ENCODE peak calls at places on chromosome 12, in eight cellular contexts. One of them, this sample, is unnamed.

GRCh38 chr12:129009833-129010232 is 156.6 kb downstream of the GLT1D1 start:
- DNase-seq in uterus: no peak
- DNase-seq in A549: no peak
- DNase-seq in GM12878: no peak
- DNase-seq in transverse colon: no peak
- DNase-seq in body of pancreas: peak
- DNase-seq in sigmoid colon: no peak
- DNase-seq in right lobe of liver: no peak
- DNase-seq in this sample: no peak

GRCh38 chr12:26654623-26655022 is 178.4 kb downstream of the ITPR2 start:
- DNase-seq in uterus: no peak
- DNase-seq in A549: no peak
- DNase-seq in GM12878: no peak
- DNase-seq in transverse colon: no peak
- DNase-seq in body of pancreas: no peak
- DNase-seq in sigmoid colon: no peak
- DNase-seq in right lobe of liver: no peak
- DNase-seq in this sample: no peak

GRCh38 chr12:52347546-52348510 is 19.5 kb downstream of the KRT85 start:
- DNase-seq in uterus: no peak
- DNase-seq in A549: no peak
- DNase-seq in GM12878: no peak
- DNase-seq in transverse colon: no peak
- DNase-seq in body of pancreas: no peak
- DNase-seq in sigmoid colon: no peak
- DNase-seq in right lobe of liver: no peak
- DNase-seq in this sample: no peak

GRCh38 chr12:124869011-124869665 is 5.5 kb upstream of the SCARB1 start:
- DNase-seq in uterus: no peak
- DNase-seq in A549: no peak
- DNase-seq in GM12878: no peak
- DNase-seq in transverse colon: no peak
- DNase-seq in body of pancreas: no peak
- DNase-seq in sigmoid colon: no peak
- DNase-seq in right lobe of liver: no peak
- DNase-seq in this sample: peak

GRCh38 chr12:89622115-89622514 is 86.5 kb downstream of the ATP2B1 start:
- DNase-seq in uterus: no peak
- DNase-seq in A549: no peak
- DNase-seq in GM12878: no peak
- DNase-seq in transverse colon: no peak
- DNase-seq in body of pancreas: no peak
- DNase-seq in sigmoid colon: no peak
- DNase-seq in right lobe of liver: no peak
- DNase-seq in this sample: no peak

GRCh38 chr12:53241623-53242412 is 9.8 kb upstream of the RARG start:
- DNase-seq in uterus: no peak
- DNase-seq in A549: no peak
- DNase-seq in GM12878: no peak
- DNase-seq in transverse colon: no peak
- DNase-seq in body of pancreas: no peak
- DNase-seq in sigmoid colon: no peak
- DNase-seq in right lobe of liver: no peak
- DNase-seq in this sample: no peak

GRCh38 chr12:62878211-62878610 is 56.7 kb downstream of the PPM1H start:
- DNase-seq in uterus: no peak
- DNase-seq in A549: no peak
- DNase-seq in GM12878: no peak
- DNase-seq in transverse colon: no peak
- DNase-seq in body of pancreas: no peak
- DNase-seq in sigmoid colon: no peak
- DNase-seq in right lobe of liver: no peak
- DNase-seq in this sample: no peak

GRCh38 chr12:46160081-46160980 is 108.5 kb downstream of the SLC38A1 start:
- DNase-seq in uterus: peak
- DNase-seq in A549: no peak
- DNase-seq in GM12878: no peak
- DNase-seq in transverse colon: no peak
- DNase-seq in body of pancreas: no peak
- DNase-seq in sigmoid colon: peak
- DNase-seq in right lobe of liver: no peak
- DNase-seq in this sample: peak

GRCh38 chr12:60874091-60874490 is 1278.3 kb downstream of the SLC16A7 start:
- DNase-seq in uterus: no peak
- DNase-seq in A549: no peak
- DNase-seq in GM12878: no peak
- DNase-seq in transverse colon: no peak
- DNase-seq in body of pancreas: no peak
- DNase-seq in sigmoid colon: no peak
- DNase-seq in right lobe of liver: no peak
- DNase-seq in this sample: no peak

DNA sequence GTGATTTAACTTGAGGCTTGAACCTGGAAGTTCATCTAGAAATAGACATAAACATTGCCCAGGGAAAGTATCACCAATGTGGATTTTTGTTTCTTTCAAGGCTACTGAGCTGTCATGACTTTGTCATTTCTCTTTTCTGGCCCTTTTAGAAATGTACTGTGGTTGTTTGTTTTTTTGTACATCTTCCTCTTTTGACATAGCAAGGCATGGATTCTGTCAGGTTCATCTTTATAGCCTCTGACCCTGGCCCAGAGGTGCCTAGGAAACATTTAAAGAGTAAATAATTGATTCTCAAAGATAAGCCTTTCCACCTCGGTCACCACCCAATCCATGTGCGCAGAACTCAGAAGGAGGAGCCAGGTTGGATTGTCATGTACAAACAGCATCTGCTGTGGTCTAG is 8.6 kb downstream of the CHST11 start:
- DNase-seq in uterus: no peak
- DNase-seq in A549: no peak
- DNase-seq in GM12878: no peak
- DNase-seq in transverse colon: no peak
- DNase-seq in body of pancreas: no peak
- DNase-seq in sigmoid colon: no peak
- DNase-seq in right lobe of liver: no peak
- DNase-seq in this sample: peak
- TF ChIP-seq POLR2A in uterus: no peak
- TF ChIP-seq POLR2A in A549: no peak
- TF ChIP-seq POLR2A in GM12878: no peak
- TF ChIP-seq POLR2A in transverse colon: no peak
- TF ChIP-seq POLR2A in body of pancreas: no peak
- TF ChIP-seq POLR2A in sigmoid colon: no peak
- TF ChIP-seq POLR2A in right lobe of liver: no peak
- TF ChIP-seq POLR2A in this sample: no peak

GRCh38 chr12:12803186-12803585 is 10.0 kb upstream of the DDX47 start:
- DNase-seq in uterus: peak
- DNase-seq in A549: peak
- DNase-seq in GM12878: no peak
- DNase-seq in transverse colon: peak
- DNase-seq in body of pancreas: peak
- DNase-seq in sigmoid colon: peak
- DNase-seq in right lobe of liver: no peak
- DNase-seq in this sample: peak
- TF ChIP-seq POLR2A in uterus: peak
- TF ChIP-seq POLR2A in A549: peak
- TF ChIP-seq POLR2A in GM12878: peak
- TF ChIP-seq POLR2A in transverse colon: peak
- TF ChIP-seq POLR2A in body of pancreas: no peak
- TF ChIP-seq POLR2A in sigmoid colon: no peak
- TF ChIP-seq POLR2A in right lobe of liver: no peak
- TF ChIP-seq POLR2A in this sample: no peak

DNA sequence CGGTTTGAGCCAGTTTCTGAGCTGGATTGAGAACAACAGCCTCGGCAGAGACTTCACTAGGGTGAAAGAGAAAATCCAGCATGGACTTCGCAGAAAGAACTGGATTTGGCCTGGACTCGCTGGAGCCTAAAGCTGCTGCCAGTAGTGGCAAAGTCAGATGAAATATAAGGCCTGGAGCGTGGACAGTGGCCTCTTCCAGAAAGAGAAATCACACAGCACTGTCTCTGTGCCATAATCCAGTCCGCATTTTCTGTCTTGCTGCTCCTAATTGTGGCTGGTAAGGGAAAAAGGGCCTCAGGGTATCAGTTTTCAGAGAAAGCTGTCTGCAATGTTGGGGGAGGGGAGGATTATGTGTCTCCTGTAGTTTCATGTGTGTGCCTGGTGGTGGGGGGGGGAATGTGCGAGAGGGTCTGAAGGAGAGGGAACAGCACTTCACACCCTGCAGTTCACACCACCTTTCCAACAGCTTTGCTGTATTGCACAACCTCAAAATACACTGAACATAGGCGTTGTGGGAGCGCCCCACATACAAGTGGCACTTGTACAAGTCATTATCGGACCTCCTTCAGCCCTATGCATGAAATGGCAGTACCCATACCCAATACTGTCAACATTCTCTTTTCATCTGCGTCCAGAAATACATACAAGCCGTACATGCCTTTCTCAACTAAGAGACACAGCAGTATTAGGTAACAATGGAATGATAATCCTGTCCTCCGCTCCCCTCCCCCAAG is 107.6 kb upstream of the ATF7IP start:
- DNase-seq in uterus: peak
- DNase-seq in A549: peak
- DNase-seq in GM12878: peak
- DNase-seq in transverse colon: peak
- DNase-seq in body of pancreas: peak
- DNase-seq in sigmoid colon: peak
- DNase-seq in right lobe of liver: no peak
- DNase-seq in this sample: peak
- TF ChIP-seq POLR2A in uterus: no peak
- TF ChIP-seq POLR2A in A549: no peak
- TF ChIP-seq POLR2A in GM12878: no peak
- TF ChIP-seq POLR2A in transverse colon: no peak
- TF ChIP-seq POLR2A in body of pancreas: no peak
- TF ChIP-seq POLR2A in sigmoid colon: no peak
- TF ChIP-seq POLR2A in right lobe of liver: peak
- TF ChIP-seq POLR2A in this sample: no peak

GRCh38 chr12:95605875-95606274 is 54.6 kb upstream of the USP44 start:
- DNase-seq in uterus: no peak
- DNase-seq in A549: no peak
- DNase-seq in GM12878: no peak
- DNase-seq in transverse colon: no peak
- DNase-seq in body of pancreas: no peak
- DNase-seq in sigmoid colon: no peak
- DNase-seq in right lobe of liver: no peak
- DNase-seq in this sample: no peak
- TF ChIP-seq POLR2A in uterus: no peak
- TF ChIP-seq POLR2A in A549: no peak
- TF ChIP-seq POLR2A in GM12878: no peak
- TF ChIP-seq POLR2A in transverse colon: no peak
- TF ChIP-seq POLR2A in body of pancreas: no peak
- TF ChIP-seq POLR2A in sigmoid colon: no peak
- TF ChIP-seq POLR2A in right lobe of liver: no peak
- TF ChIP-seq POLR2A in this sample: no peak

GRCh38 chr12:115134298-115134697 is 450.3 kb upstream of the TBX3 start:
- DNase-seq in uterus: no peak
- DNase-seq in A549: no peak
- DNase-seq in GM12878: no peak
- DNase-seq in transverse colon: no peak
- DNase-seq in body of pancreas: no peak
- DNase-seq in sigmoid colon: no peak
- DNase-seq in right lobe of liver: no peak
- DNase-seq in this sample: no peak

GRCh38 chr12:115135800-115136211 is 451.8 kb upstream of the TBX3 start:
- DNase-seq in uterus: no peak
- DNase-seq in A549: no peak
- DNase-seq in GM12878: no peak
- DNase-seq in transverse colon: peak
- DNase-seq in body of pancreas: peak
- DNase-seq in sigmoid colon: peak
- DNase-seq in right lobe of liver: peak
- DNase-seq in this sample: no peak

GRCh38 chr12:115129727-115130126 is 445.8 kb upstream of the TBX3 start:
- DNase-seq in uterus: no peak
- DNase-seq in A549: no peak
- DNase-seq in GM12878: no peak
- DNase-seq in transverse colon: no peak
- DNase-seq in body of pancreas: no peak
- DNase-seq in sigmoid colon: no peak
- DNase-seq in right lobe of liver: no peak
- DNase-seq in this sample: no peak

GRCh38 chr12:115132906-115133305 is 448.9 kb upstream of the TBX3 start:
- DNase-seq in uterus: no peak
- DNase-seq in A549: no peak
- DNase-seq in GM12878: no peak
- DNase-seq in transverse colon: no peak
- DNase-seq in body of pancreas: no peak
- DNase-seq in sigmoid colon: no peak
- DNase-seq in right lobe of liver: no peak
- DNase-seq in this sample: no peak

DNA sequence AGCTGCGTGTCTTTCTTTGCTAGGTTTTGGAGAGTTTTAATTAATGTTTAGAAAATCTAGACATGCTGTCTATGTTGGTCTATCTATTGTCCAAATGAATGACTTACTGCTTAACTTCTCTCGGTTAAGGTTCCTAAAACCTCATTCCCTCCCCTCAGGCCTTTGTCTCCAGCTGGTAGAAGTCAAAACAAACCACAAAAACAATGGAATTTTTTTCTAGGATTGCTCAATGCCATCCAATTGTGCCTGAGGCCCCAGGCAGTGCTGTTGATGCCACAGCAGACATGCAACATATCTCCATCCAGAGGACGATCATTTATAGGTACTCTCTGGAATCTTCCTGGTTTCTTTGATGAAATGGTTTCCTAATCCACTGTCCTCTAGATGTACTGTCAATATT is 448.2 kb upstream of the TBX3 start:
- DNase-seq in uterus: no peak
- DNase-seq in A549: no peak
- DNase-seq in GM12878: no peak
- DNase-seq in transverse colon: no peak
- DNase-seq in body of pancreas: no peak
- DNase-seq in sigmoid colon: no peak
- DNase-seq in right lobe of liver: no peak
- DNase-seq in this sample: no peak
- TF ChIP-seq POLR2A in uterus: no peak
- TF ChIP-seq POLR2A in A549: no peak
- TF ChIP-seq POLR2A in GM12878: no peak
- TF ChIP-seq POLR2A in transverse colon: no peak
- TF ChIP-seq POLR2A in body of pancreas: no peak
- TF ChIP-seq POLR2A in sigmoid colon: no peak
- TF ChIP-seq POLR2A in right lobe of liver: no peak
- TF ChIP-seq POLR2A in this sample: no peak

DNA sequence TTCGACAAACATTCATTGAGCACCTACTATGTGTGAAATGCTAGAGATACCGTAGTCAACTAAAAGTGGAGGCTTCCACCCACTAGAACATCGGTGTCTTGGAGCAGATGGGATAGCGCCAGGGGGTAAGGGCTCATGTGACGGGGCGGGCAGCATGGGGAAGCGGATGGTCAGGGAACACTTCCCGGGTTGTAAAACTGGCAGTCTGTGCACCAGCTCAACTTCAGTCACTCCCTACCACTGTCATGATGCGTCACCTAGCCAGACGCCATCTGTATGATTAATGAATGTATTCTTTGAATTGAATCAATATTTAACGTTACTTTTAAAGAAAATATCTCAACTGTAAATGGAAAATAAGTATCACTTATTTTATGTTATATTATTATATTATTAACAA is 93.5 kb downstream of the PIWIL1 start:
- DNase-seq in uterus: no peak
- DNase-seq in A549: no peak
- DNase-seq in GM12878: no peak
- DNase-seq in transverse colon: no peak
- DNase-seq in body of pancreas: no peak
- DNase-seq in sigmoid colon: peak
- DNase-seq in right lobe of liver: peak
- DNase-seq in this sample: no peak
- TF ChIP-seq POLR2A in uterus: no peak
- TF ChIP-seq POLR2A in A549: no peak
- TF ChIP-seq POLR2A in GM12878: no peak
- TF ChIP-seq POLR2A in transverse colon: no peak
- TF ChIP-seq POLR2A in body of pancreas: no peak
- TF ChIP-seq POLR2A in sigmoid colon: no peak
- TF ChIP-seq POLR2A in right lobe of liver: no peak
- TF ChIP-seq POLR2A in this sample: no peak